ENCODE peak calls at places on chromosomes 1 and 21, in nine cellular contexts. N is AG09319; K is CD8-positive, alpha-beta T cell; Y is IMR-90; O is activated CD8-positive, alpha-beta memory T cell treated with anti-CD3 and anti-CD28 coated beads, Interleukin-2, amount 50 U/mL, for 4 hours; L is putamen; P is pancreas; A is A549; X is choroid plexus epithelial cell. B is an unnamed sample.
A peak's percentile ranks its signal among the peaks of the same experiment; 100 is the strongest.

GRCh38 chr1:11697188-11697892 is 5.8 kb downstream of the DRAXIN start:
- DNase-seq in X (no peak), O (no peak), A (no peak), P (no peak), N (no peak), Y (no peak), L (no peak), K (no peak), B (peak; percentile 16)

GRCh38 chr21:41940431-41940830 is 13.4 kb downstream of the C2CD2 start:
- DNase-seq in X (no peak), N (no peak), K (no peak), O (no peak), A (no peak), L (no peak), Y (no peak), P (no peak), B (no peak)

GRCh38 chr1:59520759-59521442 is 224.0 kb downstream of the FGGY start:
- DNase-seq in P (no peak), X (peak; percentile 88), N (peak; percentile 42), K (no peak), A (no peak), O (no peak), Y (peak; percentile 97), L (no peak), B (no peak)

GRCh38 chr1:2840036-2840809 is 38.7 kb upstream of the TTC34 start:
- DNase-seq in K (peak; percentile 61), X (no peak), N (no peak), L (no peak), A (no peak), Y (no peak), P (no peak), O (peak; percentile 62), B (no peak)

GRCh38 chr1:21663251-21663950 is 5.8 kb downstream of the RAP1GAP start:
- DNase-seq in Y (no peak), P (peak; percentile 11), A (no peak), O (peak; percentile 13), L (no peak), N (no peak), X (no peak), K (no peak), B (no peak)

GRCh38 chr1:66557157-66557556 is 23.2 kb downstream of the SGIP1 start:
- DNase-seq in P (no peak), K (no peak), A (no peak), L (no peak), O (no peak), X (peak; percentile 33), Y (peak; percentile 51), N (no peak), B (no peak)

GRCh38 chr1:38265293-38266196 is 219.0 kb upstream of the POU3F1 start:
- DNase-seq in P (no peak), N (no peak), O (no peak), L (no peak), A (no peak), X (no peak), K (no peak), Y (no peak), B (no peak)

GRCh38 chr1:210351496-210351895 is 22.8 kb downstream of the HHAT start:
- DNase-seq in K (no peak), X (no peak), L (no peak), Y (no peak), N (no peak), O (no peak), A (no peak), P (no peak), B (no peak)

GRCh38 chr1:241061062-241061461 is 295.9 kb downstream of the RGS7 start:
- DNase-seq in O (no peak), N (no peak), X (no peak), A (no peak), L (no peak), P (no peak), K (no peak), Y (no peak), B (no peak)

GRCh38 chr1:231632119-231632518 is 5.5 kb downstream of the DISC1 start:
- DNase-seq in O (no peak), P (no peak), K (no peak), N (no peak), A (no peak), Y (no peak), X (no peak), L (no peak), B (no peak)

GRCh38 chr1:89910268-89910667 is 84.6 kb upstream of the ZNF326 start:
- DNase-seq in L (no peak), X (no peak), N (no peak), K (no peak), P (no peak), O (no peak), A (no peak), Y (no peak), B (no peak)

GRCh38 chr21:19228241-19228640 is 824.7 kb upstream of the TMPRSS15 start:
- DNase-seq in Y (no peak), O (no peak), A (no peak), K (no peak), X (no peak), P (no peak), L (no peak), N (no peak), B (no peak)

GRCh38 chr1:3230553-3230952 is 161.6 kb downstream of the PRDM16 start:
- DNase-seq in K (no peak), A (no peak), P (no peak), N (no peak), Y (no peak), O (no peak), X (no peak), L (no peak), B (no peak)

GRCh38 chr1:165445388-165445787 is 462 bp upstream of the RXRG start:
- DNase-seq in O (no peak), L (no peak), A (no peak), N (no peak), K (no peak), P (no peak), X (no peak), Y (no peak), B (peak; percentile 13)

GRCh38 chr1:20614130-20614579 is 19.1 kb upstream of the PINK1 start:
- DNase-seq in X (no peak), N (no peak), L (no peak), P (no peak), Y (no peak), O (no peak), K (no peak), A (peak; percentile 60), B (no peak)

GRCh38 chr1:46551597-46552095 is at the start of gene KNCN:
- DNase-seq in N (no peak), P (no peak), O (no peak), X (no peak), A (no peak), L (no peak), Y (no peak), K (no peak), B (no peak)

GRCh38 chr1:186530104-186530503 is 69.2 kb upstream of the PDC start:
- DNase-seq in X (peak; percentile 37), L (no peak), Y (peak; percentile 56), N (no peak), K (no peak), A (no peak), O (no peak), P (no peak), B (no peak)

GRCh38 chr1:210233216-210233494 is 559 bp downstream of the SERTAD4 start:
- DNase-seq in Y (no peak), N (no peak), X (peak; percentile 7), L (peak; percentile 50), O (no peak), P (no peak), K (no peak), A (no peak), B (peak; percentile 56)

GRCh38 chr1:234433563-234434285 is 45.3 kb downstream of the TARBP1 start:
- DNase-seq in N (no peak), L (no peak), Y (peak; percentile 81), A (no peak), P (no peak), O (no peak), K (no peak), X (peak; percentile 61), B (no peak)

GRCh38 chr1:224137518-224137917 is 23.6 kb downstream of the FBXO28 start:
- DNase-seq in X (no peak), O (no peak), A (no peak), Y (no peak), P (no peak), K (no peak), L (no peak), N (no peak), B (no peak)

GRCh38 chr1:208899438-208899837 is 655.3 kb upstream of the PLXNA2 start:
- DNase-seq in Y (no peak), X (no peak), P (no peak), O (no peak), A (no peak), L (no peak), K (no peak), N (no peak), B (no peak)

B was measured in neural progenitor cell.